ENCODE peak calls at places on chromosomes 16 and 17, in nine cellular contexts. O is kidney tubule cell; G is BJ; D is SK-MEL-5; Y is HuH-7.5; I is stimulated activated CD8-positive, alpha-beta memory T cell treated with anti-CD3 and anti-CD28 coated beads, Interleukin-4, amount 100 ng/mL, for 24 hours; A is activated CD4-positive, CD25-positive, alpha-beta regulatory T cell; Z is nucleus accumbens; F is GM23248. V is an unnamed sample.

GRCh38 chr17:76612977-76613851 is 27.6 kb upstream of the ST6GALNAC2 start:
- DNase-seq in F (no peak), O (peak), Y (no peak), A (no peak), I (no peak), Z (no peak), D (peak), G (no peak), V (no peak)

GRCh38 chr17:43641416-43641815 is 20.3 kb downstream of the MEOX1 start:
- DNase-seq in A (no peak), F (no peak), D (no peak), O (no peak), Z (no peak), Y (no peak), I (no peak), G (no peak), V (no peak)

GRCh38 chr17:62093188-62094155 is 28.4 kb upstream of the MED13 start:
- DNase-seq in G (peak), A (no peak), F (peak), O (peak), D (peak), Z (no peak), Y (no peak), I (no peak), V (no peak)

GRCh38 chr17:82984751-82985435 is 94.5 kb upstream of the METRNL start:
- DNase-seq in I (no peak), F (no peak), Z (no peak), Y (no peak), G (no peak), O (peak), D (no peak), A (no peak), V (no peak)

GRCh38 chr17:78899361-78900260 is 3.4 kb downstream of the CEP295NL start:
- DNase-seq in A (no peak), F (peak), Y (no peak), Z (peak), I (no peak), D (peak), O (peak), G (no peak), V (peak)

GRCh38 chr17:73663614-73664013 is 19.4 kb upstream of the SDK2 start:
- DNase-seq in I (no peak), A (no peak), G (no peak), Y (no peak), O (no peak), D (no peak), F (no peak), Z (no peak), V (no peak)

GRCh38 chr16:66740533-66740932 is 10.9 kb downstream of the DYNC1LI2 start:
- DNase-seq in Y (no peak), F (peak), G (no peak), Z (no peak), A (no peak), I (no peak), O (peak), D (peak), V (no peak)

GRCh38 chr17:31841850-31842415 is 17.1 kb downstream of the COPRS start:
- DNase-seq in D (no peak), I (no peak), O (peak), Y (no peak), A (no peak), F (no peak), G (no peak), Z (no peak), V (no peak)

GRCh38 chr16:66549284-66550131 is at the start of gene TK2:
- DNase-seq in A (peak), I (peak), F (peak), D (peak), G (no peak), Y (peak), O (peak), Z (peak), V (peak)

GRCh38 chr16:77213542-77214108 is 14.4 kb downstream of the SYCE1L start:
- DNase-seq in Z (no peak), Y (no peak), F (peak), A (no peak), G (peak), O (peak), D (peak), I (no peak), V (no peak)